ENCODE peak calls at places on chromosomes 3 and 15, in seven cellular contexts. N is psoas muscle; K is dorsolateral prefrontal cortex; J is activated T-cell treated with anti-CD3 and anti-CD28 coated beads, Interleukin-2, amount 50 U/mL, for 24 hours; X is epithelial cell of esophagus; M is naive thymus-derived CD8-positive, alpha-beta T cell; Y is mucosa of gallbladder. A is an unnamed sample.

GRCh38 chr15:63187589-63188226 is 1.7 kb upstream of the RAB8B start:
- DNase-seq in N (no peak), K (no peak), J (no peak), X (no peak), M (no peak), Y (no peak), A (peak; percentile 49)

GRCh38 chr15:87672309-87672897 is 584.1 kb downstream of the NTRK3 start:
- DNase-seq in N (no peak), K (no peak), J (no peak), X (peak; percentile 12), M (no peak), Y (no peak), A (no peak)

GRCh38 chr3:99087277-99087676 is 185.8 kb upstream of the DCBLD2 start:
- DNase-seq in N (no peak), K (no peak), J (no peak), X (no peak), M (no peak), Y (no peak), A (no peak)

GRCh38 chr3:170725285-170725731 is 139.4 kb upstream of the SLC7A14 start:
- DNase-seq in N (no peak), K (no peak), J (no peak), X (no peak), M (no peak), Y (no peak), A (no peak)

GRCh38 chr15:48021336-48022086 is 99.3 kb upstream of the SLC24A5 start:
- DNase-seq in N (no peak), K (no peak), J (no peak), X (peak; percentile 80), M (no peak), Y (no peak), A (no peak)

GRCh38 chr3:45509038-45509767 is 85.3 kb upstream of the LIMD1 start:
- DNase-seq in N (no peak), K (peak; percentile 59), J (peak; percentile 41), X (peak; percentile 75), M (no peak), Y (no peak), A (no peak)

GRCh38 chr15:23869391-23869790 is 182.3 kb upstream of the NDN start:
- DNase-seq in N (peak; percentile 17), K (no peak), J (no peak), X (peak; percentile 25), M (no peak), Y (peak; percentile 17), A (no peak)

GRCh38 chr15:100224206-100225185 is 117.3 kb downstream of the ADAMTS17 start:
- DNase-seq in N (no peak), K (no peak), J (no peak), X (peak; percentile 64), M (no peak), Y (no peak), A (no peak)

GRCh38 chr15:42503822-42504221 is 8.4 kb downstream of the SNAP23 start:
- DNase-seq in N (no peak), K (no peak), J (no peak), X (no peak), M (no peak), Y (no peak), A (no peak)

GRCh38 chr3:62875103-62876002 is at the start of gene CADPS:
- DNase-seq in N (no peak), K (peak; percentile 83), J (no peak), X (no peak), M (no peak), Y (peak; percentile 23), A (no peak)

GRCh38 chr15:66043264-66043663 is 174.0 kb downstream of the RAB11A start:
- DNase-seq in N (no peak), K (no peak), J (no peak), X (no peak), M (no peak), Y (peak; percentile 10), A (no peak)

GRCh38 chr3:99925584-99925983 is 107.9 kb downstream of the CMSS1 start:
- DNase-seq in N (no peak), K (no peak), J (no peak), X (peak; percentile 88), M (no peak), Y (peak; percentile 82), A (no peak)

GRCh38 chr3:124351430-124352142 is 359.7 kb upstream of the ROPN1 start:
- DNase-seq in N (no peak), K (peak; percentile 41), J (no peak), X (peak; percentile 76), M (no peak), Y (peak; percentile 21), A (no peak)

GRCh38 chr3:13853978-13854296 is 25.9 kb downstream of the WNT7A start:
- DNase-seq in N (no peak), K (no peak), J (no peak), X (peak; percentile 96), M (no peak), Y (peak; percentile 25), A (no peak)

GRCh38 chr3:172787746-172788145 is 37.2 kb downstream of the ECT2 start:
- DNase-seq in N (no peak), K (no peak), J (no peak), X (peak; percentile 26), M (no peak), Y (no peak), A (no peak)

GRCh38 chr3:30779686-30780287 is 114.7 kb downstream of the GADL1 start:
- DNase-seq in N (no peak), K (no peak), J (no peak), X (peak; percentile 49), M (no peak), Y (no peak), A (no peak)

GRCh38 chr15:58536414-58536813 is 104.6 kb downstream of the LIPC start:
- DNase-seq in N (no peak), K (no peak), J (no peak), X (no peak), M (no peak), Y (no peak), A (no peak)

GRCh38 chr3:65953301-65953812 is 85.4 kb downstream of the MAGI1 start:
- DNase-seq in N (no peak), K (no peak), J (no peak), X (peak; percentile 78), M (no peak), Y (peak; percentile 93), A (peak; percentile 64)

GRCh38 chr3:15271030-15271429 is 61.4 kb downstream of the SH3BP5 start:
- DNase-seq in N (no peak), K (no peak), J (no peak), X (no peak), M (no peak), Y (no peak), A (peak; percentile 55)

GRCh38 chr15:51775967-51776816 is 24.8 kb downstream of the TMOD2 start:
- DNase-seq in N (no peak), K (no peak), J (peak; percentile 45), X (peak; percentile 64), M (peak; percentile 46), Y (peak; percentile 28), A (no peak)

GRCh38 chr3:79167651-79168416 is 600.0 kb downstream of the ROBO1 start:
- DNase-seq in N (no peak), K (no peak), J (no peak), X (peak; percentile 80), M (no peak), Y (peak; percentile 19), A (no peak)

GRCh38 chr3:78402720-78403119 is 1362.8 kb downstream of the ROBO2 start:
- DNase-seq in N (no peak), K (no peak), J (no peak), X (peak; percentile 92), M (no peak), Y (no peak), A (no peak)

GRCh38 chr15:71198846-71199245 is 83.6 kb downstream of the THSD4 start:
- DNase-seq in N (no peak), K (no peak), J (no peak), X (no peak), M (no peak), Y (no peak), A (no peak)

GRCh38 chr15:88649286-88649733 is 10.5 kb downstream of the ISG20 start:
- DNase-seq in N (no peak), K (peak; percentile 86), J (peak; percentile 84), X (peak; percentile 81), M (peak; percentile 81), Y (no peak), A (peak; percentile 59)

GRCh38 chr3:48411606-48412374 is 18.1 kb downstream of the PLXNB1 start:
- DNase-seq in N (no peak), K (peak; percentile 21), J (no peak), X (no peak), M (no peak), Y (no peak), A (no peak)

GRCh38 chr3:68972358-68972979 is 40.1 kb upstream of the TAFA4 start:
- DNase-seq in N (peak; percentile 18), K (peak; percentile 71), J (peak; percentile 48), X (peak; percentile 59), M (peak; percentile 38), Y (peak; percentile 35), A (no peak)

GRCh38 chr3:113769551-113769950 is 22.7 kb downstream of the ATP6V1A start:
- DNase-seq in N (no peak), K (no peak), J (no peak), X (peak; percentile 54), M (no peak), Y (no peak), A (no peak)

GRCh38 chr15:69087581-69087980 is 72.9 kb upstream of the GLCE start:
- DNase-seq in N (no peak), K (no peak), J (no peak), X (no peak), M (no peak), Y (no peak), A (no peak)

GRCh38 chr3:138097192-138097829 is 18.1 kb downstream of the DZIP1L start:
- DNase-seq in N (no peak), K (no peak), J (no peak), X (no peak), M (no peak), Y (no peak), A (no peak)

A was measured in right atrium auricular region.